ENCODE peak calls at places on chromosomes 13 and 19, in nine cellular contexts. One of them, this sample, is unnamed.

GRCh38 chr13:111335263-111335662 is 14.8 kb downstream of the TEX29 start:
- DNase-seq in nephron progenitor cell: no peak
- DNase-seq in omental fat pad: no peak
- DNase-seq in PC-3: no peak
- DNase-seq in HL-60: no peak
- DNase-seq in PC-9: no peak
- DNase-seq in GM06990: no peak
- DNase-seq in cardiac muscle cell: no peak
- DNase-seq in dorsolateral prefrontal cortex: no peak
- DNase-seq in this sample: no peak

GRCh38 chr19:46697142-46697960 is 19.6 kb downstream of the PRKD2 start:
- DNase-seq in cardiac muscle cell: peak
- DNase-seq in GM06990: peak
- DNase-seq in PC-3: no peak
- DNase-seq in dorsolateral prefrontal cortex: peak
- DNase-seq in PC-9: no peak
- DNase-seq in nephron progenitor cell: peak
- DNase-seq in omental fat pad: peak
- DNase-seq in HL-60: peak
- DNase-seq in this sample: no peak

GRCh38 chr19:47112166-47112663 is 1.4 kb downstream of the ZC3H4 start:
- DNase-seq in nephron progenitor cell: peak
- DNase-seq in HL-60: peak
- DNase-seq in GM06990: peak
- DNase-seq in PC-3: peak
- DNase-seq in PC-9: peak
- DNase-seq in cardiac muscle cell: peak
- DNase-seq in dorsolateral prefrontal cortex: peak
- DNase-seq in omental fat pad: peak
- DNase-seq in this sample: peak

GRCh38 chr19:11435833-11436313 is 438 bp downstream of the PRKCSH start:
- DNase-seq in HL-60: peak
- DNase-seq in dorsolateral prefrontal cortex: no peak
- DNase-seq in cardiac muscle cell: peak
- DNase-seq in PC-9: no peak
- DNase-seq in omental fat pad: no peak
- DNase-seq in nephron progenitor cell: peak
- DNase-seq in GM06990: no peak
- DNase-seq in PC-3: peak
- DNase-seq in this sample: no peak

GRCh38 chr19:35347930-35348298 is 212 bp downstream of the FFAR1 start:
- DNase-seq in PC-3: no peak
- DNase-seq in omental fat pad: peak
- DNase-seq in GM06990: no peak
- DNase-seq in nephron progenitor cell: no peak
- DNase-seq in PC-9: no peak
- DNase-seq in cardiac muscle cell: no peak
- DNase-seq in dorsolateral prefrontal cortex: no peak
- DNase-seq in HL-60: no peak
- DNase-seq in this sample: peak

GRCh38 chr13:99908129-99908805 is 63.3 kb downstream of the ZIC5 start:
- DNase-seq in GM06990: no peak
- DNase-seq in PC-3: no peak
- DNase-seq in omental fat pad: no peak
- DNase-seq in nephron progenitor cell: no peak
- DNase-seq in dorsolateral prefrontal cortex: no peak
- DNase-seq in PC-9: peak
- DNase-seq in HL-60: no peak
- DNase-seq in cardiac muscle cell: no peak
- DNase-seq in this sample: no peak

GRCh38 chr13:95447766-95448165 is 104.8 kb upstream of the CLDN10 start:
- DNase-seq in GM06990: no peak
- DNase-seq in HL-60: no peak
- DNase-seq in dorsolateral prefrontal cortex: no peak
- DNase-seq in nephron progenitor cell: no peak
- DNase-seq in PC-9: no peak
- DNase-seq in cardiac muscle cell: no peak
- DNase-seq in omental fat pad: no peak
- DNase-seq in PC-3: no peak
- DNase-seq in this sample: no peak

GRCh38 chr13:110630566-110631119 is 15.3 kb downstream of the NAXD start:
- DNase-seq in PC-9: no peak
- DNase-seq in PC-3: no peak
- DNase-seq in cardiac muscle cell: peak
- DNase-seq in GM06990: no peak
- DNase-seq in nephron progenitor cell: no peak
- DNase-seq in dorsolateral prefrontal cortex: no peak
- DNase-seq in omental fat pad: no peak
- DNase-seq in HL-60: no peak
- DNase-seq in this sample: no peak

GRCh38 chr19:35135389-35135909 is 590 bp upstream of the LGI4 start:
- DNase-seq in nephron progenitor cell: peak
- DNase-seq in GM06990: peak
- DNase-seq in dorsolateral prefrontal cortex: peak
- DNase-seq in PC-9: no peak
- DNase-seq in HL-60: peak
- DNase-seq in omental fat pad: peak
- DNase-seq in PC-3: peak
- DNase-seq in cardiac muscle cell: peak
- DNase-seq in this sample: peak

GRCh38 chr13:51772105-51772455 is 31.9 kb downstream of the DHRS12 start:
- DNase-seq in nephron progenitor cell: no peak
- DNase-seq in HL-60: no peak
- DNase-seq in omental fat pad: no peak
- DNase-seq in PC-3: no peak
- DNase-seq in cardiac muscle cell: no peak
- DNase-seq in GM06990: no peak
- DNase-seq in dorsolateral prefrontal cortex: no peak
- DNase-seq in PC-9: no peak
- DNase-seq in this sample: no peak

GRCh38 chr13:50893211-50893852 is 16.3 kb upstream of the RNASEH2B start:
- DNase-seq in HL-60: peak
- DNase-seq in omental fat pad: no peak
- DNase-seq in GM06990: peak
- DNase-seq in dorsolateral prefrontal cortex: no peak
- DNase-seq in cardiac muscle cell: peak
- DNase-seq in PC-9: no peak
- DNase-seq in PC-3: no peak
- DNase-seq in nephron progenitor cell: no peak
- DNase-seq in this sample: no peak

GRCh38 chr13:79659161-79659560 is 178.2 kb downstream of the NDFIP2 start:
- DNase-seq in omental fat pad: no peak
- DNase-seq in HL-60: peak
- DNase-seq in nephron progenitor cell: no peak
- DNase-seq in cardiac muscle cell: peak
- DNase-seq in PC-3: no peak
- DNase-seq in PC-9: no peak
- DNase-seq in GM06990: no peak
- DNase-seq in dorsolateral prefrontal cortex: no peak
- DNase-seq in this sample: no peak

GRCh38 chr13:74288361-74288911 is 154.2 kb upstream of the KLF12 start:
- DNase-seq in PC-9: no peak
- DNase-seq in PC-3: no peak
- DNase-seq in HL-60: no peak
- DNase-seq in GM06990: no peak
- DNase-seq in dorsolateral prefrontal cortex: no peak
- DNase-seq in nephron progenitor cell: peak
- DNase-seq in omental fat pad: no peak
- DNase-seq in cardiac muscle cell: no peak
- DNase-seq in this sample: peak

GRCh38 chr13:87998081-87998480 is 326.9 kb downstream of the SLITRK5 start:
- DNase-seq in cardiac muscle cell: no peak
- DNase-seq in omental fat pad: no peak
- DNase-seq in nephron progenitor cell: no peak
- DNase-seq in PC-3: no peak
- DNase-seq in PC-9: no peak
- DNase-seq in GM06990: no peak
- DNase-seq in HL-60: no peak
- DNase-seq in dorsolateral prefrontal cortex: no peak
- DNase-seq in this sample: no peak

GRCh38 chr13:88000787-88001186 is 329.6 kb downstream of the SLITRK5 start:
- DNase-seq in cardiac muscle cell: no peak
- DNase-seq in nephron progenitor cell: no peak
- DNase-seq in omental fat pad: no peak
- DNase-seq in HL-60: no peak
- DNase-seq in dorsolateral prefrontal cortex: no peak
- DNase-seq in PC-9: no peak
- DNase-seq in GM06990: no peak
- DNase-seq in PC-3: no peak
- DNase-seq in this sample: no peak

GRCh38 chr13:87999791-88000190 is 328.6 kb downstream of the SLITRK5 start:
- DNase-seq in dorsolateral prefrontal cortex: no peak
- DNase-seq in cardiac muscle cell: no peak
- DNase-seq in PC-9: no peak
- DNase-seq in HL-60: no peak
- DNase-seq in PC-3: no peak
- DNase-seq in omental fat pad: no peak
- DNase-seq in nephron progenitor cell: no peak
- DNase-seq in GM06990: no peak
- DNase-seq in this sample: no peak

GRCh38 chr13:87999141-87999765 is 328.1 kb downstream of the SLITRK5 start:
- DNase-seq in omental fat pad: no peak
- DNase-seq in PC-3: peak
- DNase-seq in PC-9: no peak
- DNase-seq in nephron progenitor cell: no peak
- DNase-seq in cardiac muscle cell: peak
- DNase-seq in dorsolateral prefrontal cortex: no peak
- DNase-seq in GM06990: no peak
- DNase-seq in HL-60: no peak
- DNase-seq in this sample: no peak

GRCh38 chr13:88000239-88000638 is 329.1 kb downstream of the SLITRK5 start:
- DNase-seq in dorsolateral prefrontal cortex: no peak
- DNase-seq in nephron progenitor cell: no peak
- DNase-seq in PC-3: no peak
- DNase-seq in PC-9: no peak
- DNase-seq in HL-60: no peak
- DNase-seq in GM06990: no peak
- DNase-seq in cardiac muscle cell: no peak
- DNase-seq in omental fat pad: no peak
- DNase-seq in this sample: no peak
- TF ChIP-seq CTCF in dorsolateral prefrontal cortex: no peak
- TF ChIP-seq CTCF in nephron progenitor cell: no peak
- TF ChIP-seq CTCF in PC-3: no peak
- TF ChIP-seq CTCF in PC-9: no peak
- TF ChIP-seq CTCF in HL-60: no peak
- TF ChIP-seq CTCF in GM06990: no peak
- TF ChIP-seq CTCF in cardiac muscle cell: no peak
- TF ChIP-seq CTCF in omental fat pad: no peak
- TF ChIP-seq CTCF in this sample: no peak

DNA sequence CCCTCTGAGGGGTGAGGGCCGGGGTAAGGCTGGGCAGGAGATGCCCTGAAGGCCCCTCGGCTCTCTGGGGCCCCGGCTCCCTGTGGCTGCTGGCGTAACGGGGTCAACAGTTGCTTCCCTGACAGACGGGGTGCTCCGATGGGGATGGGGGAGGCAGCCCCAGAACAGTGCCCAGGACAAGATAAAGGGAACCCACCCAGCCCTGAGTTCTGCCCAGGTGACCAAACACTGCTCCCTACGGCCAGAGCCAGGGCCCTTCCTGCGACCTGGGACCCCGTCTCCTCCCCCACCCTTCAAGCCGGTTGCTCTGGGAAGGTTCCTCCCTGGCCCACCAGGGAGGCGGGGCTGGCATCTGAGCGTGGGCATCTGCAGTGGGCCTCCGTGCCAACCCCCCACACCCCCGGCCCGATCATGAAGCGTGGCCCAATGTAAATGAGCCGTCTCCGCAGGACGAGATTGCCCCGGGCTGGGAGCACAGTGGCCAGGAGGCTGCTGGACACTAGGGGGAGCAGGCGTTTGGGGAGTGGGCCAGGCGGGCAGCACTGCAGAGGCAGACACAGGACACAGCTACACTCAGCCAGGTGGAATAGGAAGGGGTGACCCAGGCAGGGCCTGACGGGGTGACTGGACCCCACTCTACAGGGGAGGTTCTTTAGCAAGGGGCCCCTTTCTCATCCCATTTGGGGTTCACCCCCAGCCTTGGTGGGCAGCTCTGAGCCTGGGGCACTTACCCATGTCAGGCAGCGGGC is 1.1 kb upstream of the NKPD1 start:
- DNase-seq in PC-9: no peak
- DNase-seq in GM06990: peak
- DNase-seq in nephron progenitor cell: peak
- DNase-seq in HL-60: no peak
- DNase-seq in omental fat pad: no peak
- DNase-seq in dorsolateral prefrontal cortex: no peak
- DNase-seq in cardiac muscle cell: peak
- DNase-seq in PC-3: peak
- DNase-seq in this sample: no peak
- TF ChIP-seq CTCF in PC-9: peak
- TF ChIP-seq CTCF in GM06990: peak
- TF ChIP-seq CTCF in nephron progenitor cell: peak
- TF ChIP-seq CTCF in HL-60: no peak
- TF ChIP-seq CTCF in omental fat pad: no peak
- TF ChIP-seq CTCF in dorsolateral prefrontal cortex: peak
- TF ChIP-seq CTCF in cardiac muscle cell: peak
- TF ChIP-seq CTCF in PC-3: peak
- TF ChIP-seq CTCF in this sample: no peak

GRCh38 chr19:15154002-15154612 is 46.7 kb downstream of the NOTCH3 start:
- DNase-seq in PC-3: peak
- DNase-seq in PC-9: peak
- DNase-seq in nephron progenitor cell: peak
- DNase-seq in dorsolateral prefrontal cortex: no peak
- DNase-seq in cardiac muscle cell: peak
- DNase-seq in omental fat pad: no peak
- DNase-seq in HL-60: peak
- DNase-seq in GM06990: no peak
- DNase-seq in this sample: no peak
- TF ChIP-seq CTCF in PC-3: peak
- TF ChIP-seq CTCF in PC-9: peak
- TF ChIP-seq CTCF in nephron progenitor cell: peak
- TF ChIP-seq CTCF in dorsolateral prefrontal cortex: peak
- TF ChIP-seq CTCF in cardiac muscle cell: peak
- TF ChIP-seq CTCF in omental fat pad: no peak
- TF ChIP-seq CTCF in HL-60: peak
- TF ChIP-seq CTCF in GM06990: peak
- TF ChIP-seq CTCF in this sample: no peak

DNA sequence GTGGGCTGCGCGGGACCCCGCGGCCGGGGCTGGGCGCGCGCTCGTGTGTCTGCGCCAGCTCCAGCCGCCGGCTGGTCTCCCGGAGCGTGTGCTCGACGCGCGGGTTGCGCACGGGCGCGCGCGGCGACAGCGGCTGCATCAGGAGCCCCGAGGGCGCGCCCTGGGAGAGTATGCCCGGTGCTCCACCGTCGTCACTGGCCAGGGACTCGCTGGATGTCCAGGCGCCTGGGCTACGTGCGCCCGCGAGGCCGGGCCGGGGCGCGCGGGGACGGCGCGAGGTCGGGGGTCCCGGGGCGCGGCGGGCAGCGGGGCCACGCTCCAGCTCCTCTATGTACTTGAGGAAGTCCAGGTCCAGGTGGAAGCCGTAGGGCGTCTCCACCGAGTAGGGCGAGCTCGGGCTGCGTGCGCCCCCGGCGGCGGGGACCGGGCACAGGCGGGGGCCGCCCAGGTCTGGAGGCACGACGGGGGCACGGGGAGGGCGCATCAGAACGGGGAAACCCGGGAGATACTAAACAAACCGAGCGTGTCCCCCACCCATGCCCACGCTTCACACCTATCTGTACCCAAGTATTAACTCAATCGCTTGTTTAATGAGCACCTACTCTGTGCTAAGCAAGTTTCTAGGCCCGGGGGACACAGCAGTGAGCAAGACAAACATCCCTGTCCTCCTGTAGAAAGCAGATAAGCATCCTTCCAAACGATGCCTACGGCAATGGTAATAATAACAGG is 7.6 kb downstream of the KANK3 start:
- DNase-seq in nephron progenitor cell: no peak
- DNase-seq in dorsolateral prefrontal cortex: no peak
- DNase-seq in cardiac muscle cell: no peak
- DNase-seq in PC-9: peak
- DNase-seq in HL-60: no peak
- DNase-seq in omental fat pad: no peak
- DNase-seq in GM06990: peak
- DNase-seq in PC-3: no peak
- DNase-seq in this sample: no peak
- TF ChIP-seq CTCF in nephron progenitor cell: peak
- TF ChIP-seq CTCF in dorsolateral prefrontal cortex: no peak
- TF ChIP-seq CTCF in cardiac muscle cell: no peak
- TF ChIP-seq CTCF in PC-9: peak
- TF ChIP-seq CTCF in HL-60: no peak
- TF ChIP-seq CTCF in omental fat pad: no peak
- TF ChIP-seq CTCF in GM06990: peak
- TF ChIP-seq CTCF in PC-3: peak
- TF ChIP-seq CTCF in this sample: no peak